ENCODE peak calls at places on chromosomes 7 and 10, in six cellular contexts. M, Q, W, G, Z and C are unnamed samples.

GRCh38 chr10:60135020-60135419 is 228.7 kb upstream of the CCDC6 start:
- DNase-seq in M (no peak), Q (peak), W (no peak), G (peak), Z (no peak), C (no peak)

GRCh38 chr10:43594944-43595589 is 11.2 kb upstream of the ZNF485 start:
- DNase-seq in M (peak), Q (peak), W (peak), G (peak), Z (no peak), C (no peak)

GRCh38 chr10:25382029-25382810 is 207.4 kb downstream of the GPR158 start:
- DNase-seq in M (no peak), Q (no peak), W (no peak), G (no peak), Z (no peak), C (no peak)

GRCh38 chr7:44308741-44309270 is 16.6 kb downstream of the CAMK2B start:
- DNase-seq in M (no peak), Q (no peak), W (no peak), G (no peak), Z (no peak), C (peak)

GRCh38 chr7:132141109-132141508 is 435.2 kb downstream of the PLXNA4 start:
- DNase-seq in M (peak), Q (no peak), W (no peak), G (no peak), Z (no peak), C (peak)

GRCh38 chr10:79904671-79905321 is 44.1 kb downstream of the SFTPD start:
- DNase-seq in M (peak), Q (no peak), W (peak), G (peak), Z (peak), C (peak)

GRCh38 chr7:132004528-132004927 is 448.1 kb upstream of the PODXL start:
- DNase-seq in M (peak), Q (no peak), W (peak), G (no peak), Z (peak), C (no peak)

GRCh38 chr7:77360104-77360503 is 56.0 kb downstream of the GSAP start:
- DNase-seq in M (no peak), Q (no peak), W (no peak), G (no peak), Z (peak), C (no peak)

GRCh38 chr10:8840356-8840755 is 785.9 kb downstream of the GATA3 start:
- DNase-seq in M (no peak), Q (no peak), W (no peak), G (no peak), Z (no peak), C (no peak)

GRCh38 chr10:71436268-71436922 is 39.7 kb downstream of the CDH23 start:
- DNase-seq in M (no peak), Q (no peak), W (no peak), G (no peak), Z (no peak), C (no peak)

GRCh38 chr7:78232806-78233205 is 434.2 kb downstream of the PHTF2 start:
- DNase-seq in M (no peak), Q (no peak), W (no peak), G (no peak), Z (no peak), C (no peak)

GRCh38 chr10:79129361-79129997 is 60.7 kb downstream of the ZMIZ1 start:
- DNase-seq in M (peak), Q (no peak), W (peak), G (no peak), Z (no peak), C (peak)

GRCh38 chr7:98772242-98772603 is 97.6 kb downstream of the TMEM130 start:
- DNase-seq in M (no peak), Q (no peak), W (no peak), G (no peak), Z (no peak), C (peak)

GRCh38 chr7:146709628-146710027 is 593.0 kb downstream of the CNTNAP2 start:
- DNase-seq in M (no peak), Q (no peak), W (peak), G (no peak), Z (no peak), C (no peak)

GRCh38 chr7:47292832-47293309 is 289.0 kb downstream of the TNS3 start:
- DNase-seq in M (peak), Q (no peak), W (peak), G (no peak), Z (no peak), C (no peak)

GRCh38 chr7:144995495-144995894 is 159.6 kb upstream of the TPK1 start:
- DNase-seq in M (no peak), Q (no peak), W (no peak), G (no peak), Z (no peak), C (no peak)

GRCh38 chr7:100102950-100103840 is 1.8 kb downstream of the AP4M1 start:
- DNase-seq in M (peak), Q (no peak), W (no peak), G (no peak), Z (no peak), C (peak)

GRCh38 chr10:117221156-117221711 is 19.7 kb upstream of the SLC18A2 start:
- DNase-seq in M (no peak), Q (no peak), W (peak), G (no peak), Z (peak), C (no peak)

GRCh38 chr7:29146082-29146706 is at the start of gene CPVL:
- DNase-seq in M (no peak), Q (no peak), W (peak), G (no peak), Z (no peak), C (no peak)

GRCh38 chr7:36749282-36749960 is 25.1 kb upstream of the AOAH start:
- DNase-seq in M (peak), Q (no peak), W (peak), G (no peak), Z (peak), C (no peak)

GRCh38 chr7:130960208-130960988 is 226.4 kb upstream of the KLF14 start:
- DNase-seq in M (peak), Q (peak), W (peak), G (peak), Z (peak), C (peak)
- H3K4me2 ChIP-seq in M (peak), Q (peak), W (no peak), G (peak), Z (peak), C (peak)

DNA sequence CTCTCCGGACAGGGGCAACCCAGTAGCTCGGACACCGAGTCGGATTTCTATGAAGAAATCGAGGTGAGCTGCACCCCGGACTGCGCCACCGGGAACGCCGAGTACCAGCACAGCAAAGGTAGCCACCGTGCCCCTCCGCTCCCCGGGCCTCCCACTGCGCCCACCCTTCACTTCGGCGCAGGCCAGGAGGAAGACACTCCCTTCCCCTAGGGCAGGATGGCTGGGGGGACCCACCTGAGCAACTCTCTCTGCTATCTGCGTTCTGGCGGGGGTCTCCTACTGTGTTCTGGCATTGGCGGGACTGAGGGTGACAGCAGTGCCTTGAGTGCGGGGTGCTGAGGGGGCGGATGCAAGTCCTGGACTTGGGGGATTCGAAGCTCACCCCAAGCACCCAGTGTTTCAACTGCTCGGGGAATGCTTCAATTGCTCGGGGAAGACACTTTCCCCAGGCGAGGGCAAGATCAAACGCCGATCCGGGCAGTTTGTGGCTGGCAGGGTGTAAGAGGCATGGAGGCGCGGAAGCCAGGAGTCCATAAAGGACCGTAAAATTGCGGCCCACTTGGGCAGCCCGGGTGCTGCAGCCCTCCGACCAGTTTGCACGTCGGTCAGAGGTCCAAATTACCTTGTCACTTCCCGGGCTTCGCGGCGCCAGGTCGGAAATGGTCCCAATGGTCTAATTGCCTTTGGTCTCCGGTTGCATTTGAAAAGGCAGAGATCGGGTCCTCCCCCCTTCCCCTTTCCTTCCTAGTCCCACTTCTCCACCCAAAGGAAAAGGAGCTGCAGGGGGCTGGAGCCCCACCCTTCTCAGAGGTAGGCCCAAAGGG is 950 bp downstream of the EVX1 start:
- DNase-seq in M (no peak), Q (no peak), W (no peak), G (no peak), Z (no peak), C (peak)
- H3K27ac ChIP-seq in M (no peak), Q (no peak), W (peak), G (no peak), Z (peak), C (no peak)

GRCh38 chr10:46296629-46297275 is 10.0 kb downstream of the ANTXRL start:
- DNase-seq in M (no peak), Q (no peak), W (no peak), G (no peak), Z (no peak), C (no peak)

GRCh38 chr10:46293228-46293627 is 6.4 kb downstream of the ANTXRL start:
- DNase-seq in M (no peak), Q (no peak), W (no peak), G (no peak), Z (no peak), C (no peak)

GRCh38 chr10:46292573-46293023 is 5.8 kb downstream of the ANTXRL start:
- DNase-seq in M (no peak), Q (no peak), W (no peak), G (no peak), Z (no peak), C (no peak)

GRCh38 chr10:46293832-46294640 is 7.2 kb downstream of the ANTXRL start:
- DNase-seq in M (no peak), Q (peak), W (no peak), G (no peak), Z (peak), C (peak)

DNA sequence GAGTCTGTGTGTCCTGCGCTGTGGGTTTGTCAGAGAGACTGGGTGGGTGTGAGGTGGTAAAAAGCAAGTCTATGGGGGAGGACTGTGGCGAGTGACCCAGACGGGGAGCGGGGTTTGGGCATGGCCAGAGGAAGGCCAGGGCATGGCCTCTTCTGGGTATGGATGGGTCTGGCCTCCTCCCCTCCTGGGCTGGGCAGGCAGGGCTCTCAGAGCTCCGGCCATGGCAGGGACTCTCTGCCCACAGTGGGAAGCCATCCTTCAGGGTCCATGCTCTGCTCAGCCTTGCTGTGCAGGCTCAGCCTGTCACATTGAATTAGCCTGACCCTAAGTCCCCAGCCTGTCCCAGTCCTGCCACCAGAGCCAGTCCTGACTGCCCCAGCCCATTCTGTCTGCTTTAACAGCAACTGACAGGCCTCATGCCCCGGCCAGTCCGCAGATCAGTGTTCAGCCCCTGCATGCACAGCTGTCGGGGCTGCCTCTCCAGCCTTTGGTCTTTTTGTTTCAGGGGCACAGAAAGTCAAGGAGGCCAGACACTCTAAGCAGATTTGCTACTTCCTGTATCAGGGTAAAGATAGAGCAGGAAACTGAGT is 7.9 kb downstream of the ANTXRL start:
- DNase-seq in M (no peak), Q (no peak), W (no peak), G (no peak), Z (no peak), C (no peak)
- H3K4me2 ChIP-seq in M (no peak), Q (no peak), W (no peak), G (no peak), Z (no peak), C (no peak)

GRCh38 chr7:151103973-151104372 is 17.7 kb downstream of the AGAP3 start:
- DNase-seq in M (no peak), Q (no peak), W (no peak), G (no peak), Z (no peak), C (no peak)
- H3K27ac ChIP-seq in M (no peak), Q (no peak), W (no peak), G (no peak), Z (no peak), C (no peak)